ENCODE peak calls at places on chromosomes 16 and 17, in ten cellular contexts. H is GM06990, E is neural progenitor cell, M is PC-3, B is left lung, N is fibroblast of lung, T is dorsolateral prefrontal cortex, Q is fibroblast of pulmonary artery, W is suprapubic skin, F is mucosa of descending colon. A is an unnamed sample.

GRCh38 chr16:24609740-24610420 is 70.5 kb downstream of the RBBP6 start:
- DNase-seq in H (peak), E (peak), M (no peak), B (peak), N (peak), T (peak), Q (peak), W (no peak), F (peak), A (peak)

GRCh38 chr17:38798614-38799500 is 499 bp downstream of the PIP4K2B start:
- DNase-seq in H (peak), E (peak), M (peak), B (peak), N (peak), T (no peak), Q (peak), W (no peak), F (peak), A (no peak)

GRCh38 chr17:80133626-80133970 is 13.3 kb downstream of the EIF4A3 start:
- DNase-seq in H (no peak), E (no peak), M (no peak), B (no peak), N (no peak), T (no peak), Q (no peak), W (peak), F (no peak), A (no peak)

GRCh38 chr17:21019976-21020575 is 22.7 kb downstream of the USP22 start:
- DNase-seq in H (no peak), E (peak), M (peak), B (no peak), N (no peak), T (peak), Q (peak), W (no peak), F (peak), A (no peak)

GRCh38 chr17:27762527-27763305 is 37.6 kb downstream of the NOS2 start:
- DNase-seq in H (no peak), E (peak), M (peak), B (no peak), N (peak), T (no peak), Q (peak), W (no peak), F (no peak), A (no peak)

GRCh38 chr17:79970576-79971068 is 65.0 kb downstream of the TBC1D16 start:
- DNase-seq in H (no peak), E (peak), M (peak), B (no peak), N (peak), T (peak), Q (peak), W (peak), F (peak), A (no peak)

GRCh38 chr16:88417684-88418476 is 35.1 kb downstream of the ZNF469 start:
- DNase-seq in H (no peak), E (no peak), M (no peak), B (no peak), N (no peak), T (no peak), Q (no peak), W (no peak), F (no peak), A (no peak)

GRCh38 chr17:13323990-13324389 is 277.7 kb downstream of the HS3ST3A1 start:
- DNase-seq in H (no peak), E (no peak), M (no peak), B (no peak), N (peak), T (no peak), Q (peak), W (no peak), F (no peak), A (no peak)

GRCh38 chr17:80912451-80912850 is 79.2 kb upstream of the CHMP6 start:
- DNase-seq in H (no peak), E (no peak), M (no peak), B (peak), N (no peak), T (peak), Q (no peak), W (no peak), F (no peak), A (no peak)

GRCh38 chr17:1122681-1123396 is 56.9 kb downstream of the ABR start:
- DNase-seq in H (peak), E (peak), M (peak), B (peak), N (peak), T (peak), Q (peak), W (peak), F (peak), A (no peak)

GRCh38 chr17:50837980-50838954 is 2.9 kb downstream of the WFIKKN2 start:
- DNase-seq in H (no peak), E (no peak), M (no peak), B (no peak), N (no peak), T (peak), Q (no peak), W (no peak), F (no peak), A (peak)

GRCh38 chr17:11412653-11413052 is 171.6 kb downstream of the SHISA6 start:
- DNase-seq in H (no peak), E (no peak), M (no peak), B (peak), N (no peak), T (no peak), Q (no peak), W (no peak), F (peak), A (no peak)

GRCh38 chr17:57561072-57561861 is 183.8 kb downstream of the CCDC182 start:
- DNase-seq in H (no peak), E (no peak), M (no peak), B (no peak), N (no peak), T (no peak), Q (no peak), W (no peak), F (no peak), A (no peak)

GRCh38 chr17:18955009-18955408 is 3.0 kb downstream of the SLC5A10 start:
- DNase-seq in H (no peak), E (no peak), M (no peak), B (no peak), N (no peak), T (no peak), Q (no peak), W (no peak), F (no peak), A (no peak)

GRCh38 chr16:6777624-6778023 is 555.0 kb upstream of the RBFOX1 start:
- DNase-seq in H (no peak), E (no peak), M (no peak), B (no peak), N (no peak), T (no peak), Q (no peak), W (no peak), F (no peak), A (no peak)

GRCh38 chr16:17408296-17408695 is 62.5 kb downstream of the XYLT1 start:
- DNase-seq in H (no peak), E (no peak), M (no peak), B (no peak), N (no peak), T (no peak), Q (no peak), W (no peak), F (no peak), A (no peak)

GRCh38 chr16:4140652-4141051 is 24.4 kb upstream of the ADCY9 start:
- DNase-seq in H (no peak), E (no peak), M (no peak), B (no peak), N (peak), T (no peak), Q (peak), W (no peak), F (no peak), A (no peak)

GRCh38 chr17:7183433-7184090 is 4.4 kb upstream of the ASGR1 start:
- DNase-seq in H (no peak), E (no peak), M (no peak), B (peak), N (no peak), T (peak), Q (no peak), W (no peak), F (no peak), A (no peak)

GRCh38 chr16:11670171-11671131 is 2.2 kb downstream of the SNN start:
- DNase-seq in H (peak), E (no peak), M (no peak), B (no peak), N (no peak), T (no peak), Q (no peak), W (no peak), F (peak), A (no peak)

GRCh38 chr16:86044881-86045600 is 146.1 kb downstream of the IRF8 start:
- DNase-seq in H (no peak), E (no peak), M (no peak), B (peak), N (no peak), T (no peak), Q (no peak), W (no peak), F (peak), A (no peak)

GRCh38 chr16:69204106-69204655 is 17.2 kb downstream of the SNTB2 start:
- DNase-seq in H (no peak), E (no peak), M (no peak), B (no peak), N (no peak), T (no peak), Q (no peak), W (no peak), F (no peak), A (no peak)

GRCh38 chr16:86692476-86692875 is 114.1 kb downstream of the FOXL1 start:
- DNase-seq in H (no peak), E (no peak), M (no peak), B (no peak), N (no peak), T (no peak), Q (no peak), W (peak), F (no peak), A (no peak)

GRCh38 chr17:45432405-45433113 is at the start of gene ARHGAP27:
- DNase-seq in H (no peak), E (peak), M (peak), B (peak), N (peak), T (no peak), Q (no peak), W (no peak), F (peak), A (no peak)

GRCh38 chr16:64712027-64712426 is 409.8 kb downstream of the CDH11 start:
- DNase-seq in H (no peak), E (no peak), M (no peak), B (no peak), N (peak), T (no peak), Q (no peak), W (no peak), F (no peak), A (no peak)

GRCh38 chr16:3101018-3101840 is 2.1 kb upstream of the ZSCAN10 start:
- DNase-seq in H (no peak), E (peak), M (peak), B (no peak), N (no peak), T (no peak), Q (peak), W (no peak), F (no peak), A (no peak)

GRCh38 chr16:71937868-71938510 is 42.7 kb downstream of the IST1 start:
- DNase-seq in H (no peak), E (no peak), M (no peak), B (no peak), N (no peak), T (no peak), Q (no peak), W (no peak), F (no peak), A (no peak)

GRCh38 chr17:45164734-45165269 is 3.1 kb downstream of the HEXIM2 start:
- DNase-seq in H (no peak), E (no peak), M (no peak), B (no peak), N (no peak), T (no peak), Q (no peak), W (no peak), F (peak), A (no peak)

GRCh38 chr16:53541326-53541725 is 38.3 kb upstream of the AKTIP start:
- DNase-seq in H (no peak), E (no peak), M (no peak), B (no peak), N (peak), T (no peak), Q (peak), W (no peak), F (no peak), A (no peak)

GRCh38 chr17:74045608-74046007 is 157.9 kb upstream of the RPL38 start:
- DNase-seq in H (no peak), E (peak), M (peak), B (no peak), N (no peak), T (no peak), Q (no peak), W (no peak), F (no peak), A (no peak)
- H3K4me3 ChIP-seq in H (no peak), E (no peak), M (no peak), B (no peak), N (no peak), T (no peak), Q (no peak), W (no peak), F (no peak), A (no peak)

DNA sequence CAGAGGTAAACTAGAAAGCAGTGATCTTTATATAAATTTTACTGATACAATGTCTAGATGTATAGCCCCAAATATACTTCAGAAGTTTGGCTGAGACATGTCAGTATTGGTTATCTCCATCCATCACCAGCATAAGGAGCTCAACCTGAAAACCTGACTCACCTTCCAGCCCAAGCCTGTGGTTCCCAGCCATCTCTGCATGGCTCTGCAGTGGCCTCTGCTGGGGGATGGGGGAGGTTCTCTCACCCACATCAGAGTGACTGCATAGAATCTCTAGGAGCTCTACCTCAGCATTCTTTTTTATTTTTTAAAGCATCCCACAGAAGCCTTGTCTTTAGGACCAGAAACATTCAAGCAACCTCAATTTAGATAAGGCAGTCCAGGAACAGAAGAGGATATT is 27.3 kb downstream of the USP7 start:
- DNase-seq in H (no peak), E (peak), M (peak), B (no peak), N (peak), T (peak), Q (no peak), W (no peak), F (peak), A (no peak)
- TF ChIP-seq CTCF in H (peak), E (peak), M (peak), B (peak), N (peak), T (peak), Q (peak), W (peak), F (peak), A (peak)

GRCh38 chr16:61892531-61892930 is 143.7 kb downstream of the CDH8 start:
- DNase-seq in H (no peak), E (no peak), M (no peak), B (no peak), N (no peak), T (no peak), Q (no peak), W (no peak), F (no peak), A (no peak)
- H3K4me3 ChIP-seq in H (no peak), E (no peak), M (no peak), B (no peak), N (no peak), T (no peak), Q (no peak), W (no peak), F (no peak), A (no peak)

DNA sequence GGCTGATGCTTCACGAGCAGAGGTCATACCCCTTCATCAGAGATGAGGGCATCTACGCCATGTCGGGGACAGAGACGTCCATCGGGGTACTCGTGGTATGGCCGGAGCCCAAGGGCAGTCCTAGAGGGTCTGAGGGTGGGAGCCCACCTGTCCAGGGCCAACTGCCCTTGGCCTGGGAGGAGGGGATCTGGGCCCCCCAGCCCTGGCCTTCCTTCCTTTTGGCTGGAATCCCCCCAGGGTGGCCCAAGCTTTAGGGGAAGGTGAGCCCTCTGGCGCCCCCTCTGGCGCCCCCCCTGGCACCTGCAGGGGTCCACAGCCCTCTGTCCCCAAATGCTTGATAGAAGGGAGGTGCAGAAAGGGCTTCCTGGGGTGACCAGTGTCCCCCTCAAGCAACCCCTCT is 69.3 kb downstream of the SCNN1B start:
- DNase-seq in H (no peak), E (peak), M (no peak), B (no peak), N (no peak), T (no peak), Q (no peak), W (no peak), F (no peak), A (no peak)
- TF ChIP-seq CTCF in H (peak), E (peak), M (no peak), B (no peak), N (no peak), T (no peak), Q (no peak), W (no peak), F (no peak), A (peak)

GRCh38 chr16:30997887-30998711 is 12.3 kb downstream of the STX1B start:
- DNase-seq in H (no peak), E (no peak), M (peak), B (no peak), N (peak), T (no peak), Q (peak), W (no peak), F (no peak), A (peak)
- H3K4me3 ChIP-seq in H (no peak), E (peak), M (peak), B (peak), N (peak), T (no peak), Q (peak), W (peak), F (no peak), A (peak)

GRCh38 chr17:49021095-49021767 is 24.0 kb downstream of the IGF2BP1 start:
- DNase-seq in H (no peak), E (no peak), M (no peak), B (no peak), N (peak), T (no peak), Q (no peak), W (peak), F (no peak), A (no peak)

GRCh38 chr17:49022391-49022941 is 25.3 kb downstream of the IGF2BP1 start:
- DNase-seq in H (no peak), E (peak), M (peak), B (no peak), N (peak), T (no peak), Q (peak), W (peak), F (no peak), A (peak)

GRCh38 chr17:49021768-49022103 is 24.6 kb downstream of the IGF2BP1 start:
- DNase-seq in H (no peak), E (no peak), M (no peak), B (no peak), N (no peak), T (no peak), Q (no peak), W (peak), F (no peak), A (no peak)

GRCh38 chr17:49028271-49028670 is 31.1 kb downstream of the IGF2BP1 start:
- DNase-seq in H (no peak), E (no peak), M (no peak), B (no peak), N (no peak), T (no peak), Q (no peak), W (no peak), F (no peak), A (no peak)

GRCh38 chr17:49024523-49024922 is 27.3 kb downstream of the IGF2BP1 start:
- DNase-seq in H (no peak), E (no peak), M (no peak), B (no peak), N (no peak), T (no peak), Q (no peak), W (no peak), F (no peak), A (no peak)
- TF ChIP-seq CTCF in H (no peak), E (no peak), M (no peak), B (no peak), N (no peak), T (no peak), Q (no peak), W (no peak), F (no peak), A (no peak)

GRCh38 chr17:43917348-43918025 is 10.2 kb upstream of the MPP2 start:
- DNase-seq in H (peak), E (peak), M (no peak), B (no peak), N (peak), T (peak), Q (peak), W (no peak), F (peak), A (no peak)
- H3K4me3 ChIP-seq in H (peak), E (no peak), M (no peak), B (peak), N (no peak), T (no peak), Q (no peak), W (peak), F (no peak), A (no peak)

DNA sequence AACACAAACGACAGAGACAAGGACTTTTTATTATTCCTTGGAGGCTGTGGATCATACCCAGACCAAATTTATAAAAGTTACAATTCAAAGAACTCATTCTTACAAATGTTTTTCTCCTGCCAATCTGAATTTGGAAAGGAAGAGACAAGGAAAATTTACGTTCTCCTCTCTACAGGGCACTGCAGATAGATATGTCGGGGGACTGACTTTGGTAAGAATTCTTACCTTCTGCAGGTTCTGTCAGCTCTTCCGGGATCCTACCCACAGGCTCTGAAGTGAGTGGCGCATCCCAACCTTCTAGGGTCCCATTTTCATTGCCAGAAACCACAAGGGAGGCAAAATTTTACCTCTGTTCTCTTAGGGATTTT is 2.2 kb upstream of the SLFN12L start:
- DNase-seq in H (no peak), E (no peak), M (no peak), B (no peak), N (no peak), T (no peak), Q (no peak), W (no peak), F (no peak), A (no peak)
- TF ChIP-seq CTCF in H (no peak), E (no peak), M (no peak), B (no peak), N (no peak), T (peak), Q (no peak), W (no peak), F (no peak), A (no peak)

A was measured in retinal pigment epithelial cell.